ENCODE peak calls at places on chromosome 17, in four cellular contexts. V is activated CD4-positive, CD25-positive, alpha-beta regulatory T cell; X is kidney; Y is activated naive CD8-positive, alpha-beta T cell treated with anti-CD3 and anti-CD28 coated beads, Interleukin-2, amount 50 U/mL, for 24 hours. B is an unnamed sample.

GRCh38 chr17:80760501-80760900 is 215.9 kb downstream of the RPTOR start:
- DNase-seq in V (no peak), X (no peak), Y (no peak), B (peak; percentile 67)

GRCh38 chr17:41492771-41493170 is 3.1 kb upstream of the KRT36 start:
- DNase-seq in V (no peak), X (no peak), Y (no peak), B (peak; percentile 71)

GRCh38 chr17:39755550-39756375 is 18.0 kb downstream of the GRB7 start:
- DNase-seq in V (no peak), X (peak; percentile 74), Y (peak; percentile 67), B (no peak)

GRCh38 chr17:72974605-72975232 is 117.8 kb downstream of the SLC39A11 start:
- DNase-seq in V (no peak), X (no peak), Y (no peak), B (no peak)

GRCh38 chr17:79368521-79368920 is 242.3 kb downstream of the RBFOX3 start:
- DNase-seq in V (no peak), X (no peak), Y (no peak), B (no peak)

GRCh38 chr17:1980665-1981250 is 44.4 kb downstream of the RTN4RL1 start:
- DNase-seq in V (no peak), X (peak; percentile 30), Y (no peak), B (no peak)

GRCh38 chr17:42667088-42667951 is 8.2 kb downstream of the TUBG2 start:
- DNase-seq in V (no peak), X (peak; percentile 80), Y (no peak), B (peak; percentile 78)

GRCh38 chr17:78227455-78227916 is 3.9 kb upstream of the TMEM235 start:
- DNase-seq in V (no peak), X (no peak), Y (no peak), B (no peak)

GRCh38 chr17:82146663-82147654 is 48.9 kb upstream of the FASN start:
- DNase-seq in V (no peak), X (peak; percentile 7), Y (no peak), B (no peak)

GRCh38 chr17:59668816-59669215 is 38.4 kb downstream of the PTRH2 start:
- DNase-seq in V (no peak), X (no peak), Y (no peak), B (no peak)

GRCh38 chr17:4509402-4509801 is 10.7 kb downstream of the SPNS2 start:
- DNase-seq in V (no peak), X (no peak), Y (no peak), B (no peak)